ENCODE peak calls at places on chromosomes 6 and 20, in six cellular contexts. Y is activated CD4-positive, alpha-beta memory T cell treated with anti-CD3 and anti-CD28 coated beads, Interleukin-2, amount 10 ng/mL, durations not matched to agents 7 days and 5 days; W is ecto neural progenitor cell; F is activated CD4-positive, CD25-positive, alpha-beta regulatory T cell; S is T-helper 2 cell; K is Right ventricle myocardium superior. M is an unnamed sample.
A peak's percentile ranks its signal among the peaks of the same experiment; 100 is the strongest.

GRCh38 chr20:25081730-25082497 is at the start of gene VSX1:
- DNase-seq in Y (no peak), W (peak; percentile 50), F (no peak), S (peak; percentile 8), K (no peak), M (no peak)

GRCh38 chr6:116200619-116201249 is 53.1 kb downstream of the TSPYL4 start:
- DNase-seq in Y (no peak), W (no peak), F (no peak), S (no peak), K (no peak), M (no peak)

GRCh38 chr20:1876975-1877603 is 18.1 kb upstream of the SIRPA start:
- DNase-seq in Y (no peak), W (no peak), F (no peak), S (peak; percentile 76), K (no peak), M (no peak)

GRCh38 chr6:150250826-150251225 is 108.0 kb downstream of the PPP1R14C start:
- DNase-seq in Y (no peak), W (no peak), F (no peak), S (no peak), K (no peak), M (no peak)

GRCh38 chr6:107275330-107275865 is 160.1 kb upstream of the BEND3 start:
- DNase-seq in Y (no peak), W (no peak), F (no peak), S (no peak), K (no peak), M (no peak)

GRCh38 chr6:161660666-161661571 is 387.1 kb upstream of the AGPAT4 start:
- DNase-seq in Y (no peak), W (no peak), F (no peak), S (peak; percentile 1), K (no peak), M (no peak)

GRCh38 chr6:107538856-107539387 is 49.0 kb downstream of the SOBP start:
- DNase-seq in Y (no peak), W (no peak), F (no peak), S (no peak), K (no peak), M (no peak)

GRCh38 chr20:17612287-17612974 is 42.6 kb downstream of the DSTN start:
- DNase-seq in Y (peak; percentile 60), W (peak; percentile 41), F (no peak), S (peak; percentile 78), K (no peak), M (no peak)

GRCh38 chr20:31494131-31494530 is 19.0 kb downstream of the REM1 start:
- DNase-seq in Y (no peak), W (no peak), F (no peak), S (no peak), K (no peak), M (no peak)